ENCODE peak calls at places on chromosome 16, in nine cellular contexts. One of them, this sample, is unnamed.

GRCh38 chr16:30533748-30534367 is 800 bp downstream of the ZNF747 start:
- DNase-seq in GM12891: no peak
- DNase-seq in breast epithelium: no peak
- DNase-seq in K562: no peak
- DNase-seq in HL-60: no peak
- DNase-seq in GM12892: no peak
- DNase-seq in prostate gland: no peak
- DNase-seq in SK-N-SH: peak
- DNase-seq in GM23338: no peak
- DNase-seq in this sample: no peak

GRCh38 chr16:1613728-1614225 is 1.6 kb downstream of the CRAMP1 start:
- DNase-seq in prostate gland: peak
- DNase-seq in GM23338: no peak
- DNase-seq in GM12891: no peak
- DNase-seq in SK-N-SH: no peak
- DNase-seq in breast epithelium: no peak
- DNase-seq in HL-60: no peak
- DNase-seq in GM12892: no peak
- DNase-seq in K562: no peak
- DNase-seq in this sample: no peak

GRCh38 chr16:73093146-73094144 is 45.5 kb upstream of the ZFHX3 start:
- DNase-seq in GM12891: no peak
- DNase-seq in GM12892: no peak
- DNase-seq in prostate gland: no peak
- DNase-seq in breast epithelium: no peak
- DNase-seq in HL-60: no peak
- DNase-seq in GM23338: no peak
- DNase-seq in SK-N-SH: peak
- DNase-seq in K562: no peak
- DNase-seq in this sample: no peak

GRCh38 chr16:57590654-57591085 is 37.8 kb upstream of the ADGRG1 start:
- DNase-seq in breast epithelium: no peak
- DNase-seq in prostate gland: no peak
- DNase-seq in GM12892: no peak
- DNase-seq in K562: no peak
- DNase-seq in GM23338: no peak
- DNase-seq in GM12891: no peak
- DNase-seq in HL-60: no peak
- DNase-seq in SK-N-SH: no peak
- DNase-seq in this sample: no peak

GRCh38 chr16:87702325-87702811 is 63.4 kb downstream of the KLHDC4 start:
- DNase-seq in K562: peak
- DNase-seq in GM12892: peak
- DNase-seq in GM23338: peak
- DNase-seq in prostate gland: no peak
- DNase-seq in SK-N-SH: peak
- DNase-seq in GM12891: peak
- DNase-seq in breast epithelium: no peak
- DNase-seq in HL-60: no peak
- DNase-seq in this sample: no peak

GRCh38 chr16:66639091-66639885 is 34.8 kb downstream of the CMTM3 start:
- DNase-seq in GM23338: no peak
- DNase-seq in breast epithelium: peak
- DNase-seq in K562: no peak
- DNase-seq in prostate gland: no peak
- DNase-seq in SK-N-SH: no peak
- DNase-seq in GM12892: no peak
- DNase-seq in GM12891: no peak
- DNase-seq in HL-60: no peak
- DNase-seq in this sample: no peak

GRCh38 chr16:56866955-56867830 is 2.2 kb downstream of the SLC12A3 start:
- DNase-seq in GM12891: no peak
- DNase-seq in SK-N-SH: peak
- DNase-seq in K562: peak
- DNase-seq in prostate gland: peak
- DNase-seq in HL-60: no peak
- DNase-seq in breast epithelium: no peak
- DNase-seq in GM12892: no peak
- DNase-seq in GM23338: peak
- DNase-seq in this sample: no peak

GRCh38 chr16:79715088-79715487 is 114.6 kb upstream of the MAF start:
- DNase-seq in prostate gland: no peak
- DNase-seq in HL-60: no peak
- DNase-seq in K562: no peak
- DNase-seq in SK-N-SH: no peak
- DNase-seq in GM23338: no peak
- DNase-seq in GM12891: no peak
- DNase-seq in breast epithelium: no peak
- DNase-seq in GM12892: no peak
- DNase-seq in this sample: no peak

GRCh38 chr16:69244336-69244735 is 57.4 kb downstream of the SNTB2 start:
- DNase-seq in GM23338: no peak
- DNase-seq in GM12891: no peak
- DNase-seq in K562: no peak
- DNase-seq in GM12892: no peak
- DNase-seq in breast epithelium: no peak
- DNase-seq in SK-N-SH: no peak
- DNase-seq in HL-60: no peak
- DNase-seq in prostate gland: peak
- DNase-seq in this sample: no peak

GRCh38 chr16:55476625-55477533 is 2.1 kb upstream of the MMP2 start:
- DNase-seq in breast epithelium: no peak
- DNase-seq in GM23338: no peak
- DNase-seq in HL-60: no peak
- DNase-seq in GM12892: no peak
- DNase-seq in GM12891: no peak
- DNase-seq in K562: no peak
- DNase-seq in SK-N-SH: no peak
- DNase-seq in prostate gland: no peak
- DNase-seq in this sample: no peak

GRCh38 chr16:89370081-89370511 is 120.3 kb downstream of the ANKRD11 start:
- DNase-seq in SK-N-SH: no peak
- DNase-seq in GM12891: no peak
- DNase-seq in GM23338: no peak
- DNase-seq in HL-60: no peak
- DNase-seq in breast epithelium: no peak
- DNase-seq in prostate gland: no peak
- DNase-seq in GM12892: no peak
- DNase-seq in K562: no peak
- DNase-seq in this sample: no peak

GRCh38 chr16:31354394-31355291 is at the start of gene ITGAX:
- DNase-seq in SK-N-SH: peak
- DNase-seq in prostate gland: no peak
- DNase-seq in GM23338: no peak
- DNase-seq in GM12892: peak
- DNase-seq in HL-60: peak
- DNase-seq in GM12891: peak
- DNase-seq in breast epithelium: no peak
- DNase-seq in K562: peak
- DNase-seq in this sample: no peak

DNA sequence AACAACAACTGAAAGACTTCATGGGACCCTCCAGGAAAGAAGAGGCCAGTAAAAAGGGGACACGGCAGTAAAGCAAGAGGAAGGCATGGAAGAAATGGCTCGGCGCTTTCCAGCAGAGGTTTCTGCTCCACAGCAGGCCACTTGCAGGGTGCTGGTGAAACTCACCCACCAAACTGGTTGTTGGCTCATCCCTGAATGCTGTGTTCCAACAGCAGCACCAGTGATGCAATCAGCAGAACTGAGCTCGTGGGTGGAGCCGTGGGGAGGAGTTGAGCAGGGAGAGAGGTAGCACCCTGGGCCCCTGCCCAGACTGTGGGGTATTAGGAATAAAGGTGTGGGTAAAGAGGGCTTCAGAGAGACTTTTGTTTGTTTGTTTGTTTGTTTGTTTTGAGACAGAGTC is 62.8 kb upstream of the ADCY9 start:
- DNase-seq in K562: no peak
- DNase-seq in GM23338: no peak
- DNase-seq in GM12891: no peak
- DNase-seq in GM12892: no peak
- DNase-seq in HL-60: peak
- DNase-seq in prostate gland: peak
- DNase-seq in breast epithelium: peak
- DNase-seq in SK-N-SH: no peak
- DNase-seq in this sample: no peak
- TF ChIP-seq POLR2AphosphoS5 in K562: no peak
- TF ChIP-seq POLR2AphosphoS5 in GM23338: no peak
- TF ChIP-seq POLR2AphosphoS5 in GM12891: no peak
- TF ChIP-seq POLR2AphosphoS5 in GM12892: no peak
- TF ChIP-seq POLR2AphosphoS5 in HL-60: peak
- TF ChIP-seq POLR2AphosphoS5 in prostate gland: peak
- TF ChIP-seq POLR2AphosphoS5 in breast epithelium: no peak
- TF ChIP-seq POLR2AphosphoS5 in SK-N-SH: no peak
- TF ChIP-seq POLR2AphosphoS5 in this sample: no peak

DNA sequence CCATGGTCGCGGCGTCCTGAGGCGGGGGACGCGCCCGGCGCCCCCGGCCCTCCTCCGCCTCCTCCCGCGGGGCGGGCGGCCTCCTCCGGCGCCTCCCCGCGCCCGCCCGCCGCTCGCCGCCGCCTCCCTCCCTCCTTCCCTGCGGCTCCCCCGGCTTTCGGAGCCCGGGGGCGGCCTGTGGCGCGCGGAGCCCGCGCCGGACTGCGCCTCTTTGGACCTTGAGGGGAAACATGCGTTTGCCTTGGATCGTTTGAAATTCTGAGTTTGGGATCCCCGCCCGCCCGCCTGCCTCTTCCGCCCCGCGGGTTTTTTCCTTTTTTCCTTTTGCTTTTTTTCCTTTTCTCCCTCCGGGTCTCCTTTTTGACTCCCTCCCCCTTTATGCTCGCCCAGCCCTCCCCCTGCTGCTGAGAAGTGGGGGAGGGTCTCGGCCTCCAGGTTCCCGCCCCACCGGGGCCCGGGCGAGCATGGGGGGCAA is 421 bp downstream of the ZNRF1 start:
- DNase-seq in K562: peak
- DNase-seq in GM23338: peak
- DNase-seq in SK-N-SH: no peak
- DNase-seq in GM12892: peak
- DNase-seq in prostate gland: peak
- DNase-seq in HL-60: no peak
- DNase-seq in breast epithelium: no peak
- DNase-seq in GM12891: peak
- DNase-seq in this sample: no peak
- TF ChIP-seq POLR2AphosphoS5 in K562: no peak
- TF ChIP-seq POLR2AphosphoS5 in GM23338: no peak
- TF ChIP-seq POLR2AphosphoS5 in SK-N-SH: no peak
- TF ChIP-seq POLR2AphosphoS5 in GM12892: no peak
- TF ChIP-seq POLR2AphosphoS5 in prostate gland: no peak
- TF ChIP-seq POLR2AphosphoS5 in HL-60: no peak
- TF ChIP-seq POLR2AphosphoS5 in breast epithelium: no peak
- TF ChIP-seq POLR2AphosphoS5 in GM12891: no peak
- TF ChIP-seq POLR2AphosphoS5 in this sample: no peak

DNA sequence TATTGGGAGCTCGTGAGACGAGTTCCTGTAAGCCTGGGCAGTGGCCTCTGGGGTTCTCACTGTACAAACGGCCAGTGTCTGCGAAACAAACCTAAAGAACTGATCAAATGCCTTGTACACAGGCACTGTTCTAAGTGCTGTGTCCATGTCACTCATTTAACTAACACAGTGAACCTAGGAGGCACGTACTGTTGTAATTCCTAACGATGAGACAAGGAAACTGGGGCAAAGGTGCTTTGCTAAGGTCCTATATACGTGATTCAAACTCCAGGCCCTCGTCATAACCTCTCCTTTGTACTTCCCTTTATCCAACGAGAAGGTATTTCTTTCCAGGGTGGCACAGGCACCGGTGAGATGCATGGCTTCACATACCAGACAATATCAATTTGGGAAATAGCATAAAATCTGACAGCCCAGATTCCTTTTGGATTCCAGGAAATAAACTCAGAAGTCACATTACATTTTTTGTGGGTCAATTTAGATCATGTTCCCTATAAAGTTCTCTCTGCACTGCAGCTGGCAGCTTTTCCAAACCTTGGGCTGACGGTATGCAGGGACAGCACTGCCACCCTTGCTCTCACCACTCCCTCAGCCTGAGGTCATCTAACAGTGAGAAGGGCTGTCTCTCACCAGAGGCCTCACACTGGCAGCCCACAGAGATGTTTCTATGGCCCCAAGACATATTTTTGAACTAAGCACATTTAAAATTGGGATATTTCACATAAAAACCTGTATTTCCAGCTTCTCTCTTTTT is 18.3 kb downstream of the GLYR1 start:
- DNase-seq in prostate gland: peak
- DNase-seq in K562: no peak
- DNase-seq in GM12891: no peak
- DNase-seq in GM23338: no peak
- DNase-seq in GM12892: no peak
- DNase-seq in SK-N-SH: no peak
- DNase-seq in HL-60: no peak
- DNase-seq in breast epithelium: no peak
- DNase-seq in this sample: no peak
- TF ChIP-seq POLR2AphosphoS5 in prostate gland: peak
- TF ChIP-seq POLR2AphosphoS5 in K562: no peak
- TF ChIP-seq POLR2AphosphoS5 in GM12891: no peak
- TF ChIP-seq POLR2AphosphoS5 in GM23338: no peak
- TF ChIP-seq POLR2AphosphoS5 in GM12892: no peak
- TF ChIP-seq POLR2AphosphoS5 in SK-N-SH: no peak
- TF ChIP-seq POLR2AphosphoS5 in HL-60: no peak
- TF ChIP-seq POLR2AphosphoS5 in breast epithelium: no peak
- TF ChIP-seq POLR2AphosphoS5 in this sample: no peak

GRCh38 chr16:84828322-84828721 is 8.5 kb downstream of the CRISPLD2 start:
- DNase-seq in SK-N-SH: no peak
- DNase-seq in breast epithelium: no peak
- DNase-seq in HL-60: no peak
- DNase-seq in K562: no peak
- DNase-seq in GM12891: no peak
- DNase-seq in GM23338: no peak
- DNase-seq in GM12892: no peak
- DNase-seq in prostate gland: no peak
- DNase-seq in this sample: no peak

GRCh38 chr16:84827131-84827574 is 7.4 kb downstream of the CRISPLD2 start:
- DNase-seq in HL-60: peak
- DNase-seq in GM12892: no peak
- DNase-seq in GM23338: no peak
- DNase-seq in SK-N-SH: peak
- DNase-seq in GM12891: no peak
- DNase-seq in K562: no peak
- DNase-seq in breast epithelium: no peak
- DNase-seq in prostate gland: no peak
- DNase-seq in this sample: no peak

GRCh38 chr16:84830765-84831384 is 11.1 kb downstream of the CRISPLD2 start:
- DNase-seq in SK-N-SH: no peak
- DNase-seq in GM23338: no peak
- DNase-seq in GM12892: no peak
- DNase-seq in HL-60: no peak
- DNase-seq in K562: no peak
- DNase-seq in prostate gland: no peak
- DNase-seq in breast epithelium: no peak
- DNase-seq in GM12891: no peak
- DNase-seq in this sample: no peak

GRCh38 chr16:84827897-84828296 is 8.1 kb downstream of the CRISPLD2 start:
- DNase-seq in SK-N-SH: no peak
- DNase-seq in prostate gland: no peak
- DNase-seq in breast epithelium: no peak
- DNase-seq in HL-60: no peak
- DNase-seq in K562: no peak
- DNase-seq in GM23338: no peak
- DNase-seq in GM12891: no peak
- DNase-seq in GM12892: no peak
- DNase-seq in this sample: no peak

GRCh38 chr16:84829168-84829965 is 9.6 kb downstream of the CRISPLD2 start:
- DNase-seq in prostate gland: no peak
- DNase-seq in breast epithelium: no peak
- DNase-seq in K562: no peak
- DNase-seq in GM12892: no peak
- DNase-seq in GM23338: no peak
- DNase-seq in SK-N-SH: no peak
- DNase-seq in GM12891: no peak
- DNase-seq in HL-60: no peak
- DNase-seq in this sample: no peak
- TF ChIP-seq POLR2AphosphoS5 in prostate gland: peak
- TF ChIP-seq POLR2AphosphoS5 in breast epithelium: peak
- TF ChIP-seq POLR2AphosphoS5 in K562: no peak
- TF ChIP-seq POLR2AphosphoS5 in GM12892: no peak
- TF ChIP-seq POLR2AphosphoS5 in GM23338: no peak
- TF ChIP-seq POLR2AphosphoS5 in SK-N-SH: peak
- TF ChIP-seq POLR2AphosphoS5 in GM12891: no peak
- TF ChIP-seq POLR2AphosphoS5 in HL-60: no peak
- TF ChIP-seq POLR2AphosphoS5 in this sample: no peak

This sample was measured in SK-N-MC.